ENCODE peak calls at places on chromosomes 5 and 9, in seven cellular contexts. One of them, this sample, is unnamed.
A peak's percentile ranks its signal among the peaks of the same experiment; 100 is the strongest.

GRCh38 chr5:142769793-142770649 is at the start of gene ARHGAP26:
- DNase-seq in stimulated activated CD4-positive, alpha-beta T cell treated with anti-CD3 and anti-CD28 coated beads, Interleukin-1b, Interleukin-23, amount 100 ng/mL, for 1 hour: peak; percentile 78
- DNase-seq in CMK: peak; percentile 5
- DNase-seq in T1000: peak; percentile 88
- DNase-seq in Right ventricle myocardium superior: peak; percentile 99
- DNase-seq in cardiac fibroblast: peak; percentile 96
- DNase-seq in coronary artery: peak; percentile 99
- DNase-seq in this sample: peak; percentile 99

GRCh38 chr9:115015018-115015635 is 84.7 kb upstream of the TNFSF8 start:
- DNase-seq in stimulated activated CD4-positive, alpha-beta T cell treated with anti-CD3 and anti-CD28 coated beads, Interleukin-1b, Interleukin-23, amount 100 ng/mL, for 1 hour: no peak
- DNase-seq in CMK: no peak
- DNase-seq in T1000: no peak
- DNase-seq in Right ventricle myocardium superior: no peak
- DNase-seq in cardiac fibroblast: peak; percentile 71
- DNase-seq in coronary artery: no peak
- DNase-seq in this sample: peak; percentile 60

GRCh38 chr9:127444921-127445850 is 6.0 kb downstream of the RPL12 start:
- DNase-seq in stimulated activated CD4-positive, alpha-beta T cell treated with anti-CD3 and anti-CD28 coated beads, Interleukin-1b, Interleukin-23, amount 100 ng/mL, for 1 hour: no peak
- DNase-seq in CMK: no peak
- DNase-seq in T1000: no peak
- DNase-seq in Right ventricle myocardium superior: no peak
- DNase-seq in cardiac fibroblast: peak; percentile 52
- DNase-seq in coronary artery: no peak
- DNase-seq in this sample: no peak

GRCh38 chr9:2727966-2728613 is 10.8 kb downstream of the KCNV2 start:
- DNase-seq in stimulated activated CD4-positive, alpha-beta T cell treated with anti-CD3 and anti-CD28 coated beads, Interleukin-1b, Interleukin-23, amount 100 ng/mL, for 1 hour: no peak
- DNase-seq in CMK: peak; percentile 46
- DNase-seq in T1000: peak; percentile 4
- DNase-seq in Right ventricle myocardium superior: no peak
- DNase-seq in cardiac fibroblast: peak; percentile 89
- DNase-seq in coronary artery: no peak
- DNase-seq in this sample: no peak

GRCh38 chr9:456365-456764 is 241.7 kb downstream of the DOCK8 start:
- DNase-seq in stimulated activated CD4-positive, alpha-beta T cell treated with anti-CD3 and anti-CD28 coated beads, Interleukin-1b, Interleukin-23, amount 100 ng/mL, for 1 hour: no peak
- DNase-seq in CMK: no peak
- DNase-seq in T1000: no peak
- DNase-seq in Right ventricle myocardium superior: peak; percentile 59
- DNase-seq in cardiac fibroblast: no peak
- DNase-seq in coronary artery: no peak
- DNase-seq in this sample: no peak

GRCh38 chr9:32431196-32431595 is 46.8 kb downstream of the ACO1 start:
- DNase-seq in stimulated activated CD4-positive, alpha-beta T cell treated with anti-CD3 and anti-CD28 coated beads, Interleukin-1b, Interleukin-23, amount 100 ng/mL, for 1 hour: no peak
- DNase-seq in CMK: no peak
- DNase-seq in T1000: no peak
- DNase-seq in Right ventricle myocardium superior: no peak
- DNase-seq in cardiac fibroblast: peak; percentile 62
- DNase-seq in coronary artery: no peak
- DNase-seq in this sample: no peak

GRCh38 chr5:43602456-43602817 is 543 bp upstream of the NNT start:
- DNase-seq in stimulated activated CD4-positive, alpha-beta T cell treated with anti-CD3 and anti-CD28 coated beads, Interleukin-1b, Interleukin-23, amount 100 ng/mL, for 1 hour: no peak
- DNase-seq in CMK: peak; percentile 26
- DNase-seq in T1000: no peak
- DNase-seq in Right ventricle myocardium superior: no peak
- DNase-seq in cardiac fibroblast: peak; percentile 51
- DNase-seq in coronary artery: no peak
- DNase-seq in this sample: no peak

GRCh38 chr5:123119334-123119986 is 30.4 kb downstream of the PRDM6 start:
- DNase-seq in stimulated activated CD4-positive, alpha-beta T cell treated with anti-CD3 and anti-CD28 coated beads, Interleukin-1b, Interleukin-23, amount 100 ng/mL, for 1 hour: no peak
- DNase-seq in CMK: peak; percentile 31
- DNase-seq in T1000: no peak
- DNase-seq in Right ventricle myocardium superior: no peak
- DNase-seq in cardiac fibroblast: peak; percentile 32
- DNase-seq in coronary artery: no peak
- DNase-seq in this sample: peak; percentile 95

GRCh38 chr5:170557314-170557713 is 53.5 kb downstream of the KCNIP1 start:
- DNase-seq in stimulated activated CD4-positive, alpha-beta T cell treated with anti-CD3 and anti-CD28 coated beads, Interleukin-1b, Interleukin-23, amount 100 ng/mL, for 1 hour: no peak
- DNase-seq in CMK: no peak
- DNase-seq in T1000: no peak
- DNase-seq in Right ventricle myocardium superior: no peak
- DNase-seq in cardiac fibroblast: no peak
- DNase-seq in coronary artery: peak; percentile 57
- DNase-seq in this sample: no peak

GRCh38 chr9:136542246-136543041 is 3.4 kb downstream of the NOTCH1 start:
- DNase-seq in stimulated activated CD4-positive, alpha-beta T cell treated with anti-CD3 and anti-CD28 coated beads, Interleukin-1b, Interleukin-23, amount 100 ng/mL, for 1 hour: no peak
- DNase-seq in CMK: no peak
- DNase-seq in T1000: no peak
- DNase-seq in Right ventricle myocardium superior: no peak
- DNase-seq in cardiac fibroblast: no peak
- DNase-seq in coronary artery: no peak
- DNase-seq in this sample: no peak

GRCh38 chr5:16666861-16667481 is 50.2 kb upstream of the RETREG1 start:
- DNase-seq in stimulated activated CD4-positive, alpha-beta T cell treated with anti-CD3 and anti-CD28 coated beads, Interleukin-1b, Interleukin-23, amount 100 ng/mL, for 1 hour: no peak
- DNase-seq in CMK: no peak
- DNase-seq in T1000: no peak
- DNase-seq in Right ventricle myocardium superior: peak; percentile 73
- DNase-seq in cardiac fibroblast: peak; percentile 29
- DNase-seq in coronary artery: no peak
- DNase-seq in this sample: no peak

GRCh38 chr5:4662845-4663244 is 477.3 kb upstream of the ADAMTS16 start:
- DNase-seq in stimulated activated CD4-positive, alpha-beta T cell treated with anti-CD3 and anti-CD28 coated beads, Interleukin-1b, Interleukin-23, amount 100 ng/mL, for 1 hour: no peak
- DNase-seq in CMK: no peak
- DNase-seq in T1000: no peak
- DNase-seq in Right ventricle myocardium superior: no peak
- DNase-seq in cardiac fibroblast: no peak
- DNase-seq in coronary artery: no peak
- DNase-seq in this sample: no peak

GRCh38 chr9:4222357-4222756 is 77.5 kb downstream of the GLIS3 start:
- DNase-seq in stimulated activated CD4-positive, alpha-beta T cell treated with anti-CD3 and anti-CD28 coated beads, Interleukin-1b, Interleukin-23, amount 100 ng/mL, for 1 hour: no peak
- DNase-seq in CMK: no peak
- DNase-seq in T1000: no peak
- DNase-seq in Right ventricle myocardium superior: no peak
- DNase-seq in cardiac fibroblast: no peak
- DNase-seq in coronary artery: no peak
- DNase-seq in this sample: no peak

GRCh38 chr9:23587903-23588302 is 238.1 kb downstream of the ELAVL2 start:
- DNase-seq in stimulated activated CD4-positive, alpha-beta T cell treated with anti-CD3 and anti-CD28 coated beads, Interleukin-1b, Interleukin-23, amount 100 ng/mL, for 1 hour: no peak
- DNase-seq in CMK: no peak
- DNase-seq in T1000: no peak
- DNase-seq in Right ventricle myocardium superior: no peak
- DNase-seq in cardiac fibroblast: no peak
- DNase-seq in coronary artery: no peak
- DNase-seq in this sample: no peak

GRCh38 chr9:129102791-129103594 is 7.6 kb downstream of the CRAT start:
- DNase-seq in stimulated activated CD4-positive, alpha-beta T cell treated with anti-CD3 and anti-CD28 coated beads, Interleukin-1b, Interleukin-23, amount 100 ng/mL, for 1 hour: no peak
- DNase-seq in CMK: peak; percentile 24
- DNase-seq in T1000: no peak
- DNase-seq in Right ventricle myocardium superior: peak; percentile 63
- DNase-seq in cardiac fibroblast: peak; percentile 59
- DNase-seq in coronary artery: no peak
- DNase-seq in this sample: no peak

GRCh38 chr5:134005415-134006118 is 792 bp upstream of the VDAC1 start:
- DNase-seq in stimulated activated CD4-positive, alpha-beta T cell treated with anti-CD3 and anti-CD28 coated beads, Interleukin-1b, Interleukin-23, amount 100 ng/mL, for 1 hour: no peak
- DNase-seq in CMK: no peak
- DNase-seq in T1000: no peak
- DNase-seq in Right ventricle myocardium superior: peak; percentile 69
- DNase-seq in cardiac fibroblast: peak; percentile 26
- DNase-seq in coronary artery: peak; percentile 81
- DNase-seq in this sample: no peak

GRCh38 chr5:1005904-1006655 is 2.5 kb upstream of the NKD2 start:
- DNase-seq in stimulated activated CD4-positive, alpha-beta T cell treated with anti-CD3 and anti-CD28 coated beads, Interleukin-1b, Interleukin-23, amount 100 ng/mL, for 1 hour: no peak
- DNase-seq in CMK: no peak
- DNase-seq in T1000: no peak
- DNase-seq in Right ventricle myocardium superior: peak; percentile 40
- DNase-seq in cardiac fibroblast: no peak
- DNase-seq in coronary artery: no peak
- DNase-seq in this sample: no peak

GRCh38 chr5:55773057-55773456 is 35.2 kb downstream of the DDX4 start:
- DNase-seq in stimulated activated CD4-positive, alpha-beta T cell treated with anti-CD3 and anti-CD28 coated beads, Interleukin-1b, Interleukin-23, amount 100 ng/mL, for 1 hour: no peak
- DNase-seq in CMK: no peak
- DNase-seq in T1000: no peak
- DNase-seq in Right ventricle myocardium superior: no peak
- DNase-seq in cardiac fibroblast: no peak
- DNase-seq in coronary artery: no peak
- DNase-seq in this sample: no peak

GRCh38 chr5:37723147-37723961 is 116.5 kb downstream of the GDNF start:
- DNase-seq in stimulated activated CD4-positive, alpha-beta T cell treated with anti-CD3 and anti-CD28 coated beads, Interleukin-1b, Interleukin-23, amount 100 ng/mL, for 1 hour: no peak
- DNase-seq in CMK: no peak
- DNase-seq in T1000: no peak
- DNase-seq in Right ventricle myocardium superior: no peak
- DNase-seq in cardiac fibroblast: peak; percentile 66
- DNase-seq in coronary artery: no peak
- DNase-seq in this sample: no peak

GRCh38 chr5:90944116-90944515 is 385.5 kb downstream of the ADGRV1 start:
- DNase-seq in stimulated activated CD4-positive, alpha-beta T cell treated with anti-CD3 and anti-CD28 coated beads, Interleukin-1b, Interleukin-23, amount 100 ng/mL, for 1 hour: no peak
- DNase-seq in CMK: no peak
- DNase-seq in T1000: no peak
- DNase-seq in Right ventricle myocardium superior: no peak
- DNase-seq in cardiac fibroblast: peak; percentile 49
- DNase-seq in coronary artery: no peak
- DNase-seq in this sample: no peak

GRCh38 chr5:122149691-122150090 is 20.3 kb downstream of the ZNF474 start:
- DNase-seq in stimulated activated CD4-positive, alpha-beta T cell treated with anti-CD3 and anti-CD28 coated beads, Interleukin-1b, Interleukin-23, amount 100 ng/mL, for 1 hour: no peak
- DNase-seq in CMK: no peak
- DNase-seq in T1000: no peak
- DNase-seq in Right ventricle myocardium superior: no peak
- DNase-seq in cardiac fibroblast: no peak
- DNase-seq in coronary artery: no peak
- DNase-seq in this sample: no peak

GRCh38 chr9:21481470-21482057 is 549 bp downstream of the IFNE start:
- DNase-seq in stimulated activated CD4-positive, alpha-beta T cell treated with anti-CD3 and anti-CD28 coated beads, Interleukin-1b, Interleukin-23, amount 100 ng/mL, for 1 hour: no peak
- DNase-seq in CMK: no peak
- DNase-seq in T1000: no peak
- DNase-seq in Right ventricle myocardium superior: no peak
- DNase-seq in cardiac fibroblast: no peak
- DNase-seq in coronary artery: no peak
- DNase-seq in this sample: no peak

GRCh38 chr5:108655750-108656450 is 91.8 kb upstream of the FER start:
- DNase-seq in stimulated activated CD4-positive, alpha-beta T cell treated with anti-CD3 and anti-CD28 coated beads, Interleukin-1b, Interleukin-23, amount 100 ng/mL, for 1 hour: no peak
- DNase-seq in CMK: no peak
- DNase-seq in T1000: no peak
- DNase-seq in Right ventricle myocardium superior: no peak
- DNase-seq in cardiac fibroblast: peak; percentile 91
- DNase-seq in coronary artery: no peak
- DNase-seq in this sample: no peak

GRCh38 chr5:79806741-79807140 is 117.1 kb downstream of the CMYA5 start:
- DNase-seq in stimulated activated CD4-positive, alpha-beta T cell treated with anti-CD3 and anti-CD28 coated beads, Interleukin-1b, Interleukin-23, amount 100 ng/mL, for 1 hour: no peak
- DNase-seq in CMK: no peak
- DNase-seq in T1000: no peak
- DNase-seq in Right ventricle myocardium superior: no peak
- DNase-seq in cardiac fibroblast: peak; percentile 6
- DNase-seq in coronary artery: no peak
- DNase-seq in this sample: no peak

GRCh38 chr9:128892223-128892892 is 10.4 kb downstream of the LRRC8A start:
- DNase-seq in stimulated activated CD4-positive, alpha-beta T cell treated with anti-CD3 and anti-CD28 coated beads, Interleukin-1b, Interleukin-23, amount 100 ng/mL, for 1 hour: no peak
- DNase-seq in CMK: no peak
- DNase-seq in T1000: peak; percentile 69
- DNase-seq in Right ventricle myocardium superior: peak; percentile 91
- DNase-seq in cardiac fibroblast: peak; percentile 90
- DNase-seq in coronary artery: peak; percentile 96
- DNase-seq in this sample: peak; percentile 84

GRCh38 chr5:122726990-122727616 is 47.8 kb upstream of the SNX2 start:
- DNase-seq in stimulated activated CD4-positive, alpha-beta T cell treated with anti-CD3 and anti-CD28 coated beads, Interleukin-1b, Interleukin-23, amount 100 ng/mL, for 1 hour: no peak
- DNase-seq in CMK: no peak
- DNase-seq in T1000: no peak
- DNase-seq in Right ventricle myocardium superior: no peak
- DNase-seq in cardiac fibroblast: peak; percentile 83
- DNase-seq in coronary artery: no peak
- DNase-seq in this sample: peak; percentile 81

GRCh38 chr5:139075066-139076050 is 122.8 kb downstream of the SIL1 start:
- DNase-seq in stimulated activated CD4-positive, alpha-beta T cell treated with anti-CD3 and anti-CD28 coated beads, Interleukin-1b, Interleukin-23, amount 100 ng/mL, for 1 hour: no peak
- DNase-seq in CMK: no peak
- DNase-seq in T1000: no peak
- DNase-seq in Right ventricle myocardium superior: peak; percentile 44
- DNase-seq in cardiac fibroblast: no peak
- DNase-seq in coronary artery: no peak
- DNase-seq in this sample: no peak

GRCh38 chr5:76715734-76716455 is at the start of gene F2R:
- DNase-seq in stimulated activated CD4-positive, alpha-beta T cell treated with anti-CD3 and anti-CD28 coated beads, Interleukin-1b, Interleukin-23, amount 100 ng/mL, for 1 hour: no peak
- DNase-seq in CMK: no peak
- DNase-seq in T1000: peak; percentile 42
- DNase-seq in Right ventricle myocardium superior: peak; percentile 75
- DNase-seq in cardiac fibroblast: peak; percentile 82
- DNase-seq in coronary artery: peak; percentile 85
- DNase-seq in this sample: peak; percentile 83

GRCh38 chr5:177310757-177311173 is 933 bp downstream of the MXD3 start:
- DNase-seq in stimulated activated CD4-positive, alpha-beta T cell treated with anti-CD3 and anti-CD28 coated beads, Interleukin-1b, Interleukin-23, amount 100 ng/mL, for 1 hour: no peak
- DNase-seq in CMK: no peak
- DNase-seq in T1000: no peak
- DNase-seq in Right ventricle myocardium superior: no peak
- DNase-seq in cardiac fibroblast: peak; percentile 32
- DNase-seq in coronary artery: no peak
- DNase-seq in this sample: peak; percentile 58

GRCh38 chr9:4799775-4800174 is 7.0 kb downstream of the RCL1 start:
- DNase-seq in stimulated activated CD4-positive, alpha-beta T cell treated with anti-CD3 and anti-CD28 coated beads, Interleukin-1b, Interleukin-23, amount 100 ng/mL, for 1 hour: no peak
- DNase-seq in CMK: peak; percentile 52
- DNase-seq in T1000: no peak
- DNase-seq in Right ventricle myocardium superior: no peak
- DNase-seq in cardiac fibroblast: no peak
- DNase-seq in coronary artery: no peak
- DNase-seq in this sample: no peak

This sample was measured in SJSA1.